ENCODE peak calls at places on chromosomes 4 and X, in five cellular contexts. T is IMR-90, Z is endothelial cell of umbilical vein, V is gastrocnemius medialis, Y is suprapubic skin. O is an unnamed sample. For H3K4me1, the result is how much of the 10 kb centered on the place peaks cover.

GRCh38 chr4:105710678-105711077 is 2.1 kb downstream of the GSTCD start:
- DNase-seq in T (no peak), V (no peak), Z (no peak), Y (no peak), O (no peak)

GRCh38 chrX:67781132-67781531 is 237.3 kb downstream of the AR start:
- DNase-seq in V (no peak), Z (no peak), T (no peak), Y (no peak), O (peak)

GRCh38 chr4:127015616-127016015 is 617.1 kb upstream of the INTU start:
- DNase-seq in Z (no peak), V (no peak), T (no peak), Y (no peak), O (no peak)

GRCh38 chr4:185744127-185744865 is 67.7 kb downstream of the SORBS2 start:
- DNase-seq in T (no peak), Y (no peak), V (no peak), Z (no peak), O (no peak)

GRCh38 chr4:47085661-47086060 is 54.3 kb downstream of the GABRB1 start:
- DNase-seq in Z (no peak), T (no peak), Y (no peak), V (no peak), O (no peak)

GRCh38 chrX:74779175-74779574 is 146.1 kb downstream of the NEXMIF start:
- DNase-seq in V (no peak), Z (no peak), T (no peak), Y (no peak), O (no peak)

GRCh38 chrX:85012098-85012497 is 8.4 kb downstream of the APOOL start:
- DNase-seq in Z (no peak), T (no peak), Y (no peak), V (no peak), O (no peak)

GRCh38 chrX:144006811-144007210 is 122.9 kb downstream of the UBE2NL start:
- DNase-seq in Z (no peak), Y (no peak), T (no peak), V (no peak), O (no peak)

GRCh38 chr4:1239141-1239948 is 9.6 kb downstream of the CTBP1 start:
- DNase-seq in V (peak), T (no peak), Y (peak), Z (no peak), O (peak)

GRCh38 chr4:13201241-13201640 is 282.9 kb downstream of the RAB28 start:
- DNase-seq in Z (no peak), Y (no peak), T (no peak), V (no peak), O (no peak)

GRCh38 chr4:8478801-8479744 is 38.5 kb downstream of the TRMT44 start:
- DNase-seq in Y (no peak), T (peak), V (no peak), Z (no peak), O (no peak)

GRCh38 chrX:13220916-13221315 is 98.9 kb downstream of the ATXN3L start:
- DNase-seq in T (peak), Y (no peak), V (no peak), Z (peak), O (no peak)

GRCh38 chr4:33746979-33747378 is 2497.3 kb downstream of the ARAP2 start:
- DNase-seq in Y (no peak), T (peak), V (no peak), Z (no peak), O (no peak)

GRCh38 chrX:137234651-137235402 is 201.0 kb upstream of the GPR101 start:
- DNase-seq in Y (no peak), Z (no peak), T (no peak), V (no peak), O (no peak)

GRCh38 chr4:87219648-87220093 is 747 bp downstream of the KLHL8 start:
- DNase-seq in Z (no peak), V (peak), Y (no peak), T (peak), O (peak)

GRCh38 chr4:87220094-87220831 is at the start of gene KLHL8:
- DNase-seq in T (peak), Y (peak), V (peak), Z (peak), O (peak)

GRCh38 chr4:87211249-87211952 is 9.0 kb downstream of the KLHL8 start:
- DNase-seq in T (no peak), V (no peak), Y (no peak), Z (peak), O (no peak)

GRCh38 chr4:87213425-87213824 is 7.0 kb downstream of the KLHL8 start:
- DNase-seq in T (peak), V (no peak), Y (no peak), Z (peak), O (no peak)

GRCh38 chr4:87216469-87216868 is 3.9 kb downstream of the KLHL8 start:
- DNase-seq in T (no peak), Z (no peak), V (no peak), Y (no peak), O (no peak)
- H3K4me1 ChIP-seq in T (under half), Z (under half), V (under half), Y (under half), O (under half)

GRCh38 chr4:53703267-53703655 is 112.0 kb upstream of the LNX1 start:
- DNase-seq in Y (no peak), T (no peak), Z (no peak), V (no peak), O (no peak)

GRCh38 chr4:53705151-53705764 is 114.0 kb upstream of the LNX1 start:
- DNase-seq in Y (no peak), V (no peak), Z (no peak), T (no peak), O (no peak)

GRCh38 chr4:53705972-53706371 is 114.7 kb upstream of the LNX1 start:
- DNase-seq in Y (no peak), Z (no peak), T (no peak), V (no peak), O (no peak)

GRCh38 chr4:53704329-53704728 is 113.0 kb upstream of the LNX1 start:
- DNase-seq in Y (no peak), Z (no peak), V (no peak), T (no peak), O (no peak)

DNA sequence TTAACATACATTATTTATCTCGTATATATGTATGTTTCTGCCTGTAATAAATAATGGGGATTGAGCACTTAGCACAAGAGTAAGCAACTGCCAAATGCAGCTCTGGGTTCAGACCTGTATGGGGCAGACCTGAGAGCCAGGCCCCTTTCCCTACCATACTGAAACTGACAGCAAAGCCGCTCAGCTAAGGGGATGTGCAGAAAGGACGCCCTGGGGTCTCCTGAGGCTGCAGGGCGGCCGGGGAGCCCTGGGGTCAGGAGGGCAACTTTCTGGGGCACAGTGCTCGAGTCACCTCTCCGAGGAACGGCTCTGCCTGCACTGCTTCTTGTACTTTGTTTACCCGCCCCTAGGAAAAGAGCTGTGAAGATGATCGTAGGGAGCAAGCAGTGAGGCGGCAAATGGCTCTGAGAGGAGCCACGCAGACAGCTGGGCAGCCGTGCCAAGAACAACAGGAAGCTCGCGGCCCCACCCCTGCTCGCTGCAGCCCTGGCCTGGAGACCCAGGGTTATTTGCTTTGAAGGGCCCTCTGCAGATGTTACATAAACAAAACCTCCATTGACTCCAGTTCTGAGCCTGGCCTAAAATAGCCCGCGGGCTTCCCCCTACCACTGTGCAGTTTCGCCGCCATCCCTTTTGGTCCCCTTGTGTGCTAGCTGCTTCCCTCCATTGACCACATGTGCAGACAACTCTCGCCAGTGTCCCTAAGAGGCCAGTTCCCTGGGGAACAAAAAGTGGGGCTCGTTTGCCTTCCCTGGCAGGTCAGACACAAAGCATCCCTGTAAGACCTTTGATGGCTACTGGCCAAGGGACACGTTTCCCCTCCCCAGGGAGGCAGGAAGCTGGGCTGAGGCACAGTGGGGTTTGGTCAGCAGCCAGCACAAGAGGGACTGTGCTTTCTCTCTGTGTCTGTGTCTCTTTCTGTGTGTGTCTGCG is 111.3 kb upstream of the LNX1 start:
- DNase-seq in T (peak), Z (peak), V (peak), Y (peak), O (peak)
- TF ChIP-seq POLR2A in T (no peak), Z (no peak), V (no peak), Y (no peak), O (no peak)

DNA sequence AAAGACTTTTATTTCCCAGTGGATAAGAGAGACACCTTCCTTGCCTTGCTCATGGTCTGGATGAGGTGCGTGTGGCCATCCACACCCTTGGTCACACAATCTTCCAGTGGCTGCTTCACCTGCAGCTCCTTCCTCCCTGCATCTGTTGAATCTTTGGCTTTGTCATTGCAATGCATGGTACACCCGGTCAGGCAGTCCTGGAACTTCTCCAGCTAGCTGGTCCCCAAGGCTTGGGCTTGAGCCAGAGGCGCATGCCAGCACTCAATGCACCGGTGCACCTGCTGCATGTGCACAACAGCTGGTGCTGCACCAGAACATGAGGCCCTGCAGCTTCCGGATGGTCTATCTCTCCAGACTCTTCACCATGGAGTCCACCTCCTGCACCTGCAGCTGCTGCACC is 31.7 kb downstream of the SCML1 start:
- DNase-seq in Y (no peak), T (no peak), V (no peak), Z (no peak), O (no peak)
- H3K4me1 ChIP-seq in Y (under half), T (under half), V (under half), Z (under half), O (under half)

DNA sequence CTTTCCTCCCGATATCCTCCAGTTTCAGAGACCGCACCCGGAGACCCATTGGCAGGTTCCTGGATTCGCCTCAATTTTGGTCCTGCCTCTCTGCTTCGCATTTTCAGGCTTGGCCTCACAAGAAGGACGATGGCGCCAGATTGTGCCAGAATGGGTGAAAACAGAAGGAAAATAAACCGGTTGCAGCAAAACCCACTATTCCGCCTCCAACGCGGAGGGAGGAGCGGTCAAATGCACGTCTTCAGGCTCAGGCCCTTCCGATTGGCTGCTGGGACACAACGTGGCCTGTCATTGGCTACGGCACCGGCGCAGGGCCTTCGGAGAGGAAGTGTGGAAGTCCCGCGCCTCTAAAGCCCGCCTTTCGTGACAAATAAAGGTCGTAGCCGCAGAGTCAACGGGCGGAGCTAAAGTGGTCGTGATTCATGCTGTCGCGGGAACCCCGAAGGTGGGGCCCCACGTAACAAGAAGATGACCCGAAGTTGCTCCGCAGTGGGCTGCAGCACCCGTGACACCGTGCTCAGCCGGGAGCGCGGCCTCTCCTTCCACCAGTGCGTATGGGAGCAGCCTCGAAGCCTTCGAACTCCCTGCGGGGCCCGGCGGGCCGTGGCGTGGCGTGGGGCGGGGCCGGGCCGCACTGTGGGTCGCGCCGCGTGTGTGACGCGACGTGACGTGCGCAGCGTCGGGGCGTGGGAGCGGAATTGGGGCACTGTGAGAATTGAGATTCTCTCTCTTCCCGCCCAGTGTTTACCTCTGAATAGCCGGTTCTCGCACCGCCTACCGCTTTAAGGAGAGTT is at the start of gene THAP9:
- DNase-seq in Y (peak), V (peak), Z (peak), T (peak), O (peak)
- TF ChIP-seq POLR2A in Y (peak), V (peak), Z (peak), T (peak), O (peak)

DNA sequence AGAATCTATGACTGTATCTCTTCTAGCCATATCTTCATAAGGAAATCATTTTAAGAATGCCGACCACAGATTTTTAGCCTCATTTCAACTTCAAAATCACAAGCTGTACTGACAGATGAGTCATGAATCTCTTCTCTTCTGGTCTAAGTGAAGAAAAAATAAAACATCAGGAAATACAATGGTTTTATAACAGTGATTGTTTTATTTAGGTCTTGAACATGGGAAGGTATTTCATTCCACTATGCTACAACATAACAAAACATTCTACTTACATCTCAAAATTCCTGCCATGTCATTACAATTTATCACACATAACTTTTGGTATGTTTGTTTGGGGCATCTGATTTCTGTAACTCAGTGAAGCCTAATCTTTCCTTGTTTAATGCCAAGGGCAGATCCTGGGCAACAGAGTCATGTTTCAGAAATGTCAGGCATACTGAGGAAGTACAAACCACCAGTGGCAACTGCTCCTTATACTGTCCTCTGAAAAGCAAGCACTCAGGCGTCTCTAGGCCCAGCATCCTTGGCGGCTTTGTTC is 325.0 kb downstream of the PDHA2 start:
- DNase-seq in V (no peak), Z (no peak), T (peak), Y (no peak), O (peak)
- H3K4me1 ChIP-seq in V (under half), Z (under half), T (under half), Y (under half), O (under half)

DNA sequence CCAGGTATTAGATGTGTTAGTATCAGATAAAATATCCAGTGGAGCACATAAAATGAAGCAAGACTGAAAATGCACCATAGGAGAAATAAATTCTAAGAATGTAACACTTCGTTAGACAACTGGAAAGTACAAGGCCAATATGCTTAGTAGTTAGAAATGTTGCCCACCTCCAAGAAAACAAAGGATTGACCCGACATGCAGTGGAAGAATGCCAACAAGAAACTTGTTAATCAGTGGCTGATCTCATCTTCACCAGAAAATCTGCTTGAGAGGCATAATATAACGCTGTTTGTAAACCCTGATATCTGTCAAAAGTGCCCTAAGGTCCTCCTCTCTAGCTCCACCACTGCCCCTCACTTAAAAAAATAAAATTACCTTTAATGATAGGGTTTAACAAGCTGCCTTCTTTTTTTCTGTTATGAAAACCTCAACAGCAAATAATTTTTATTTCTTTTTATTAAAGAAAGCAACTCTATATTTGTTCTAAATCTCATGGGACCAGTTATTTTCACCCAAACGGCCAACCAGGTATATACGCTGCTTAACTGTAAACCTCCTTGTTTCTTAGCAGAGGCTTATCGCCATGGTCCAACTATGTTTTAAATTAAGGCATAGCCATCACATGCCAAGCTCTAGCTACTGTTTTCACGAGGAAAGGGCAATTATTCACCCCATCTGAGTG is 1.8 kb downstream of the RASGEF1B start:
- DNase-seq in Y (no peak), T (no peak), Z (no peak), V (no peak), O (no peak)
- TF ChIP-seq POLR2A in Y (no peak), T (no peak), Z (no peak), V (no peak), O (no peak)

GRCh38 chr4:52645315-52645714 is 13.8 kb downstream of the USP46 start:
- DNase-seq in T (no peak), Z (no peak), V (no peak), Y (no peak), O (no peak)
- H3K4me1 ChIP-seq in T (under half), Z (under half), V (half or more), Y (under half), O (under half)

DNA sequence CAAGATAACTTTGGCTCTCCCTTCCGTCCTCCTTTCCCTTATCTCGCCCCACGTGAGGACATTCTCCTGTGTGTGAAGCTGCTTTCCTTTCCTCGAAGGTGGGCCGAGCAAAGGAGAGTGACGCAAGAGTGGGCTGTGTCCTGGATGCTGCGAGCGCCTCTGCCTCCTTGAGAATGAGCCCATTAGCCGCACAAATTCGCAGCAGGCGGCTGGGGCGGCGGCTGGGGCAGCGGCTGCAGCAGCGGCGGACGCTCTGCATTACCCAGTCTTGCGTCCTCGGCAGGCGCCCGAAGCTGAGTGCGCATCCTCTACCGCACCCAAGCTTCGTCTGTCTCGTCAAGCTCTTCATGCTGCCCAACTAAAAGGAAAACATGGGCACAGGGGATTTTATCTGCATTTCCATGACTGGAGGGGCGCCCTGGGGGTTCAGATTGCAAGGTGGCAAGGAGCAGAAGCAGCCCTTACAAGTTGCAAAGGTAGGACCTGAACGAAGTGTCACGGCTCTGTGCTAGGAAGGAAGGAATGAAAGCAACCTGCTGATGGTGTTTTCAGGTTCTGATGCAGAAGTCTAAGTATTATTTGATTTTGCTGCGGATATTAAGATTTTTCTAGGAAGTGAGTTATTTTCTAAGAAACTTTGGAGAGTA is at the start of gene SYNPO2:
- DNase-seq in T (peak), V (peak), Z (peak), Y (peak), O (peak)
- TF ChIP-seq POLR2A in T (peak), V (peak), Z (no peak), Y (peak), O (peak)

O was measured in adrenal gland.